ENCODE peak calls at places on chromosomes 1 and 21, in five cellular contexts. K, Z, M, B and P are unnamed samples.

GRCh38 chr1:13809461-13810159 is 109.6 kb downstream of the PRDM2 start:
- DNase-seq in K (peak; percentile 7), Z (no peak), M (no peak), B (no peak), P (no peak)

GRCh38 chr1:202599669-202600431 is 110.4 kb downstream of the SYT2 start:
- DNase-seq in K (peak; percentile 84), Z (peak; percentile 89), M (peak; percentile 54), B (peak; percentile 91), P (peak; percentile 88)

GRCh38 chr1:155127105-155127671 is 488 bp upstream of the EFNA1 start:
- DNase-seq in K (peak; percentile 57), Z (peak; percentile 81), M (peak; percentile 48), B (peak; percentile 79), P (peak; percentile 89)

GRCh38 chr1:172004671-172005070 is 163.4 kb downstream of the DNM3 start:
- DNase-seq in K (no peak), Z (no peak), M (no peak), B (no peak), P (no peak)

GRCh38 chr1:175853681-175854080 is 110.3 kb upstream of the TNR start:
- DNase-seq in K (no peak), Z (no peak), M (no peak), B (no peak), P (no peak)

GRCh38 chr1:29584816-29585600 is 348.7 kb downstream of the PTPRU start:
- DNase-seq in K (no peak), Z (peak; percentile 2), M (no peak), B (peak; percentile 35), P (no peak)

GRCh38 chr1:21705303-21705980 is 36.3 kb upstream of the RAP1GAP start:
- DNase-seq in K (no peak), Z (no peak), M (no peak), B (no peak), P (no peak)

GRCh38 chr1:181485276-181486097 is 2.2 kb downstream of the CACNA1E start:
- DNase-seq in K (no peak), Z (no peak), M (no peak), B (peak; percentile 89), P (no peak)

GRCh38 chr1:31111290-31111951 is 45.9 kb upstream of the PUM1 start:
- DNase-seq in K (peak; percentile 34), Z (peak; percentile 88), M (peak; percentile 49), B (peak; percentile 67), P (peak; percentile 89)

GRCh38 chr1:3570081-3570986 is 41.0 kb downstream of the MEGF6 start:
- DNase-seq in K (no peak), Z (no peak), M (no peak), B (no peak), P (no peak)

GRCh38 chr1:17834561-17835100 is 79.5 kb downstream of the ACTL8 start:
- DNase-seq in K (no peak), Z (no peak), M (no peak), B (peak; percentile 81), P (no peak)

GRCh38 chr1:178620584-178621475 is 104.2 kb upstream of the RALGPS2 start:
- DNase-seq in K (no peak), Z (no peak), M (no peak), B (no peak), P (no peak)

GRCh38 chr21:45317401-45318145 is 29.9 kb upstream of the POFUT2 start:
- DNase-seq in K (peak; percentile 94), Z (peak; percentile 63), M (peak; percentile 12), B (peak; percentile 64), P (peak; percentile 73)

GRCh38 chr1:208213786-208214185 is 30.4 kb downstream of the PLXNA2 start:
- DNase-seq in K (no peak), Z (no peak), M (no peak), B (peak; percentile 50), P (no peak)

GRCh38 chr1:179217943-179218507 is 11.5 kb downstream of the ABL2 start:
- DNase-seq in K (peak; percentile 55), Z (peak; percentile 85), M (no peak), B (no peak), P (peak; percentile 76)

GRCh38 chr1:68324316-68324715 is 92.0 kb upstream of the WLS start:
- DNase-seq in K (no peak), Z (no peak), M (no peak), B (no peak), P (no peak)

GRCh38 chr21:41507521-41508414 is at the start of gene TMPRSS2:
- DNase-seq in K (no peak), Z (no peak), M (no peak), B (peak; percentile 91), P (no peak)

GRCh38 chr21:32516729-32517649 is 68.3 kb downstream of the TCP10L start:
- DNase-seq in K (peak; percentile 99), Z (peak; percentile 98), M (no peak), B (no peak), P (peak; percentile 99)

GRCh38 chr1:181038399-181038873 is 4.7 kb downstream of the MR1 start:
- DNase-seq in K (peak; percentile 68), Z (peak; percentile 63), M (no peak), B (peak; percentile 92), P (peak; percentile 72)

GRCh38 chr1:85048296-85049064 is at the start of gene MCOLN3:
- DNase-seq in K (no peak), Z (no peak), M (peak; percentile 17), B (peak; percentile 86), P (no peak)

GRCh38 chr1:56206391-56206790 is 373.0 kb downstream of the PLPP3 start:
- DNase-seq in K (peak; percentile 22), Z (no peak), M (no peak), B (no peak), P (no peak)
- TF ChIP-seq CTCF in K (no peak), Z (no peak), M (no peak), B (no peak), P (no peak)

GRCh38 chr1:11527541-11528452 is 48.8 kb downstream of the DISP3 start:
- DNase-seq in K (no peak), Z (no peak), M (no peak), B (peak; percentile 18), P (no peak)
- H3K4me3 ChIP-seq in K (no peak overlapping the region), Z (no peak overlapping the region), M (no peak overlapping the region), B (no peak overlapping the region), P (no peak overlapping the region)

GRCh38 chr1:41891403-41891896 is 27.3 kb downstream of the HIVEP3 start:
- DNase-seq in K (peak; percentile 54), Z (peak; percentile 46), M (no peak), B (peak; percentile 58), P (peak; percentile 57)
- TF ChIP-seq CTCF in K (peak; percentile 16), Z (no peak), M (no peak), B (peak; percentile 57), P (peak; percentile 14)

DNA sequence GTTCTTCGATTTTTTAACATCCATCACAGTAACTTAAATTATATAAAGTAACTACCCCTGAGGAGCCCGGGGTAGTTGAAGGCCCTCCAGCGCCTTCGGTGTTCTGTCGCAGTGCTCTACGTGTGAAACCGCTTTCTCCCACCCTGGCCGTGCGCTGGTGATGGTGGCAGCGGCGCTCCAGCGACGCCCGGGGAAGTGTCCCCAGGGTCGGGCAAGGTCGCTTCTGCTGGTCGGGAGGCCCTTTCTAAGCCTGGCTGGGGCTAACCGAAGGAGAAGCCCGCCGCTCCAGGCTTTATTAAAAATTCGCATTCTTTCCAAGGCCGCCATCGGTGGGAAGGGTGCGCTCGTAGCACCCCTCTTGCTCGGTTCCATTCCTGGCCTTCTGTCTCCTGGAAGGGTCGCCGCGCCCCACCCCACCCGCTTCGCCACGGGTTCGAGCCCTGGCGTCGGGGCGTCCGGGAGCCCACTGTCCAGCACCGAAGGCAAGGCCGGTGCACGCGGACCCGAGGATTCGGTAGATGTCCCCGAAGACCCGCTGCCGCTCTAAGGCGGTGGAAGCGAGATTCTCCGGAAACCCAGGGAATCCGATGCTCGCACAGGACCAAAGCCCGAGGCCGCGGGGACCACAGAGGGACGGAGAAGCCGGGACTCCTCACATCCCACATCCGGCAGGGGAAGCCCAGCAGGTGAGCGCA is 807 bp upstream of the RIPPLY3 start:
- DNase-seq in K (no peak), Z (no peak), M (no peak), B (no peak), P (no peak)
- H3K4me3 ChIP-seq in K (peak overlapping the region; percentile 31), Z (peak overlapping the region; percentile 41), M (peak overlapping the region; percentile 65), B (peak overlapping the region; percentile 80), P (peak overlapping the region; percentile 42)

DNA sequence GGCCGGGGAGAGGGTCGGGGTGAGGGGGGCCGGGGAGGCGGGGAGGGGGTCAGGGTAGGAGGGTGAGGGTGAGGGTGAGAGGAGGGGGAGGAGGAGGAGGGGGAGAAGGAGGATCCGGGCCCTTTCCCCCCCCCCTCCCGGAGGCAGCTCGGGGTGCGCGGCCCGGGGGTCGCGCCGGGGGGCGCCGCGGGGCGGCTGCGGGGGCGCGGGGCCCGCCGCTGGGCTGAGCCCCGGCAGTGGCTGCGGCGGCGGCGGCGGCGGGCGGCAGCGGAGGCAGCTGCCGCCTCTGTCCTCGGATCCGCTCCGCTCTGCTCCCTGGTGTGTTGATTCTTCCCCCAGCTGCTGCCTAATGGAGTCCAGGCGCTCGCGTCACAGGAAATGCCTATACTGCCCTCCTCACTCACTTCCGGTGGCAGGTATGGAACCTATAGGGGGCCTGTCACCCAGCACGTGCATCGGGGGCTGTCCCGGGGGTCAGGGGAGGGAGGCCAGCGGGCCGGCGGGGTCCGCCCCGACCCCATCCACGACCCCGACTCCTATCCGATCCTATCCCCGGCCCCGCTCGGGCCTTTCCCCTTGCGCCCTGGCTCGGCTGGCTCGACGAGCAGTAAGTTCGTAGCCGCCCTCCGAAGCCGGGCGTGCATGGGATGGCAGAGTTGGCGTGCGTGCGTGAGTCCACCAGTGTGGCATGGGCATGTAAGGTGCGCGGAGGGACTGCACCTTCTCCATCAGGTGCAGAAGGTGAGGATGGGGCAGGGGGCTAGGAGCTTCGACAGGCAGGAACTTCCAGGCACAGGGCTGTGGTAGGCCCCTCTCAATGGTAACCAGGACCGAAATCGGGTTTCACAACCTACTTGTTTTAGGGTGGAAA is at the start of gene WDR26:
- DNase-seq in K (peak; percentile 80), Z (peak; percentile 76), M (peak; percentile 73), B (peak; percentile 92), P (peak; percentile 79)
- TF ChIP-seq CTCF in K (peak; percentile 8), Z (no peak), M (peak; percentile 13), B (peak; percentile 48), P (no peak)

GRCh38 chr1:8006037-8006963 is 19.8 kb downstream of the ERRFI1 start:
- DNase-seq in K (no peak), Z (no peak), M (no peak), B (no peak), P (no peak)
- H3K4me3 ChIP-seq in K (no peak overlapping the region), Z (no peak overlapping the region), M (no peak overlapping the region), B (no peak overlapping the region), P (no peak overlapping the region)

GRCh38 chr1:152917794-152918193 is 9.4 kb downstream of the IVL start:
- DNase-seq in K (peak; percentile 1), Z (peak; percentile 12), M (no peak), B (no peak), P (no peak)
- TF ChIP-seq CTCF in K (peak; percentile 21), Z (no peak), M (no peak), B (peak; percentile 59), P (no peak)